ENCODE peak calls at places on chromosome 7, in seven cellular contexts. A is BJ, T is cardiac muscle cell, I is spleen, Y is SK-N-SH, N is gastrocnemius medialis, Z is adrenal gland. Q is an unnamed sample.

GRCh38 chr7:5226921-5227785 is 37.1 kb downstream of the WIPI2 start:
- DNase-seq in Z (no peak), A (no peak), Y (no peak), N (no peak), T (no peak), I (peak; percentile 67), Q (no peak)

GRCh38 chr7:21675255-21675654 is 132.4 kb downstream of the DNAH11 start:
- DNase-seq in T (no peak), I (no peak), Y (no peak), N (no peak), A (no peak), Z (no peak), Q (no peak)

GRCh38 chr7:114086491-114086905 is 167.7 kb upstream of the PPP1R3A start:
- DNase-seq in T (peak; percentile 30), I (no peak), Z (peak; percentile 6), Y (no peak), A (no peak), N (peak; percentile 18), Q (no peak)

GRCh38 chr7:137577184-137577583 is 233.7 kb upstream of the PTN start:
- DNase-seq in Z (no peak), A (no peak), T (no peak), N (no peak), I (no peak), Y (no peak), Q (no peak)

GRCh38 chr7:30911561-30911969 is at the start of gene AQP1:
- DNase-seq in N (no peak), T (peak; percentile 91), Y (peak; percentile 67), I (no peak), Z (no peak), A (no peak), Q (no peak)

GRCh38 chr7:158887594-158887993 is 31.2 kb downstream of the DYNC2I1 start:
- DNase-seq in T (no peak), Y (peak; percentile 56), N (no peak), I (no peak), Z (no peak), A (peak; percentile 19), Q (no peak)

GRCh38 chr7:65974191-65974801 is 7.7 kb downstream of the GUSB start:
- DNase-seq in N (no peak), Z (no peak), Y (no peak), A (no peak), I (peak; percentile 68), T (no peak), Q (no peak)

GRCh38 chr7:38561166-38561565 is 70.0 kb downstream of the AMPH start:
- DNase-seq in N (no peak), I (no peak), Y (no peak), Z (no peak), T (no peak), A (no peak), Q (no peak)

GRCh38 chr7:7504910-7505704 is 30.6 kb downstream of the COL28A1 start:
- DNase-seq in Z (no peak), N (no peak), Y (peak; percentile 49), A (no peak), I (no peak), T (no peak), Q (no peak)

GRCh38 chr7:115229401-115230083 is 307.6 kb downstream of the MDFIC start:
- DNase-seq in T (no peak), I (no peak), Z (no peak), Y (no peak), N (no peak), A (no peak), Q (no peak)

GRCh38 chr7:27976531-27976930 is 204.1 kb downstream of the JAZF1 start:
- DNase-seq in Y (no peak), T (no peak), N (no peak), A (no peak), Z (no peak), I (no peak), Q (no peak)

GRCh38 chr7:4149645-4150044 is 532.5 kb upstream of the FOXK1 start:
- DNase-seq in Z (no peak), Y (no peak), N (no peak), A (no peak), I (no peak), T (no peak), Q (no peak)

GRCh38 chr7:116511552-116512523 is 12.3 kb downstream of the CAV2 start:
- DNase-seq in N (no peak), I (no peak), T (no peak), Z (peak; percentile 44), A (no peak), Y (no peak), Q (no peak)

GRCh38 chr7:84055904-84056615 is 138.5 kb downstream of the SEMA3A start:
- DNase-seq in A (no peak), I (no peak), T (no peak), N (no peak), Y (no peak), Z (no peak), Q (no peak)

GRCh38 chr7:34655384-34655783 is 2.6 kb upstream of the NPSR1 start:
- DNase-seq in A (no peak), N (no peak), Z (no peak), T (no peak), I (no peak), Y (no peak), Q (no peak)

GRCh38 chr7:47427046-47427643 is 154.8 kb downstream of the TNS3 start:
- DNase-seq in Z (no peak), I (no peak), N (no peak), T (no peak), Y (no peak), A (no peak), Q (no peak)

GRCh38 chr7:47428052-47428779 is 153.7 kb downstream of the TNS3 start:
- DNase-seq in T (no peak), N (no peak), I (no peak), Y (peak; percentile 70), A (no peak), Z (no peak), Q (no peak)

GRCh38 chr7:47432988-47433895 is 148.7 kb downstream of the TNS3 start:
- DNase-seq in Y (no peak), A (no peak), Z (peak; percentile 47), I (no peak), N (no peak), T (no peak), Q (no peak)

GRCh38 chr7:47428780-47429472 is 153.0 kb downstream of the TNS3 start:
- DNase-seq in Y (no peak), I (no peak), A (no peak), Z (no peak), N (no peak), T (no peak), Q (no peak)

GRCh38 chr7:47430422-47430821 is 151.5 kb downstream of the TNS3 start:
- DNase-seq in Y (no peak), A (no peak), Z (no peak), N (no peak), T (no peak), I (no peak), Q (no peak)
- H3K36me3 ChIP-seq in Y (peaks cover 58% of the 10 kb centered on the region), A (peaks cover 29% of the 10 kb centered on the region), Z (peaks cover 22% of the 10 kb centered on the region), N (peaks cover 8% of the 10 kb centered on the region), T (no peaks in the 10 kb centered on the region), I (peaks cover 28% of the 10 kb centered on the region), Q (no peaks in the 10 kb centered on the region)

GRCh38 chr7:100349757-100350156 is 8.2 kb upstream of the PILRB start:
- DNase-seq in A (no peak), T (no peak), Z (no peak), I (no peak), Y (no peak), N (no peak), Q (no peak)

GRCh38 chr7:100353685-100354330 is 4.1 kb upstream of the PILRB start:
- DNase-seq in N (no peak), A (no peak), T (no peak), Z (no peak), Y (no peak), I (no peak), Q (no peak)

GRCh38 chr7:100352984-100353684 is 4.8 kb upstream of the PILRB start:
- DNase-seq in Z (no peak), Y (no peak), N (no peak), I (no peak), T (no peak), A (no peak), Q (no peak)

GRCh38 chr7:100351657-100352058 is 6.3 kb upstream of the PILRB start:
- DNase-seq in T (no peak), Y (no peak), A (no peak), I (peak; percentile 76), N (no peak), Z (no peak), Q (no peak)

GRCh38 chr7:100348805-100349204 is 9.1 kb upstream of the PILRB start:
- DNase-seq in N (no peak), I (no peak), T (no peak), Y (no peak), A (no peak), Z (no peak), Q (no peak)
- H3K36me3 ChIP-seq in N (peaks cover 76% of the 10 kb centered on the region), I (peaks cover 65% of the 10 kb centered on the region), T (peaks cover 47% of the 10 kb centered on the region), Y (peaks cover 66% of the 10 kb centered on the region), A (peaks cover 38% of the 10 kb centered on the region), Z (peaks cover 72% of the 10 kb centered on the region), Q (peaks cover 38% of the 10 kb centered on the region)

GRCh38 chr7:100680589-100681271 is 7.2 kb downstream of the GNB2 start:
- DNase-seq in A (no peak), N (no peak), Y (peak; percentile 50), Z (no peak), T (no peak), I (peak; percentile 81), Q (no peak)
- H3K36me3 ChIP-seq in A (peaks cover 64% of the 10 kb centered on the region), N (peaks cover 75% of the 10 kb centered on the region), Y (peaks cover 91% of the 10 kb centered on the region), Z (peaks cover 84% of the 10 kb centered on the region), T (peaks cover 53% of the 10 kb centered on the region), I (peaks cover 93% of the 10 kb centered on the region), Q (peaks cover 74% of the 10 kb centered on the region)

DNA sequence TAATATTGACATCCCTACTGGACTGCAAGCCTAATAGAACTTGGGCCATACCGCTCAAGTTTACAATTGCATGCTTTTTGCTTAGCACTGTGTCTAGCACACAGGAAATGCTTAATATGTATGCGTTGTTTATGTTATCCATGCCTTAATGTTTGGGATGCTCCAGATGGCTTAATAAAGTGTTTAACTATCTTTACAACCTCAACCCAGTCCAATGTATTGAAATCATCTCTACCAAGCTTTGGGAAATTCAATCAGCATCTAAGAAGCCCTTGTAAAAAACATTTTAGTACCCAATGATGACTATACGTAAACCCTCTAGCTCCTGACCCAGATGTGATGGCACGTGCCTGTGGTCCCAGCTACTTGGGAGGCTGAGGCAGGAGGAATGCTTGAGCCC is 40.0 kb downstream of the CALD1 start:
- DNase-seq in N (no peak), T (no peak), A (no peak), Z (no peak), I (no peak), Y (no peak), Q (no peak)
- H3K36me3 ChIP-seq in N (no peaks in the 10 kb centered on the region), T (no peaks in the 10 kb centered on the region), A (peaks cover 1% of the 10 kb centered on the region), Z (no peaks in the 10 kb centered on the region), I (no peaks in the 10 kb centered on the region), Y (peaks cover 39% of the 10 kb centered on the region), Q (no peaks in the 10 kb centered on the region)

GRCh38 chr7:130989006-130989795 is 255.2 kb upstream of the KLF14 start:
- DNase-seq in Z (no peak), T (no peak), N (no peak), A (no peak), I (no peak), Y (no peak), Q (no peak)
- H3K36me3 ChIP-seq in Z (peaks cover 10% of the 10 kb centered on the region), T (no peaks in the 10 kb centered on the region), N (peaks cover 9% of the 10 kb centered on the region), A (peaks cover 3% of the 10 kb centered on the region), I (no peaks in the 10 kb centered on the region), Y (no peaks in the 10 kb centered on the region), Q (no peaks in the 10 kb centered on the region)

Q was measured in effector memory CD4-positive, alpha-beta T cell.